ENCODE peak calls at places on chromosomes 3 and 15, in five cellular contexts. One of them, this sample, is unnamed.

GRCh38 chr3:49871536-49872157 is 1.9 kb upstream of the CAMKV start:
- DNase-seq in suprapubic skin: no peak
- DNase-seq in adrenal gland: no peak
- DNase-seq in gastrocnemius medialis: no peak
- DNase-seq in spleen: no peak
- DNase-seq in this sample: no peak

GRCh38 chr3:14377838-14378169 is 24.6 kb upstream of the SLC6A6 start:
- DNase-seq in suprapubic skin: no peak
- DNase-seq in adrenal gland: no peak
- DNase-seq in gastrocnemius medialis: no peak
- DNase-seq in spleen: peak
- DNase-seq in this sample: no peak

GRCh38 chr15:32670624-32671022 is 29.1 kb downstream of the SCG5 start:
- DNase-seq in suprapubic skin: no peak
- DNase-seq in adrenal gland: no peak
- DNase-seq in gastrocnemius medialis: no peak
- DNase-seq in spleen: no peak
- DNase-seq in this sample: no peak

GRCh38 chr3:112770026-112770626 is 76.5 kb downstream of the CD200R1L start:
- DNase-seq in suprapubic skin: peak
- DNase-seq in adrenal gland: no peak
- DNase-seq in gastrocnemius medialis: no peak
- DNase-seq in spleen: no peak
- DNase-seq in this sample: no peak

GRCh38 chr3:169421182-169421581 is 242.3 kb downstream of the MECOM start:
- DNase-seq in suprapubic skin: no peak
- DNase-seq in adrenal gland: no peak
- DNase-seq in gastrocnemius medialis: no peak
- DNase-seq in spleen: no peak
- DNase-seq in this sample: no peak

GRCh38 chr3:72303926-72304325 is 519.0 kb upstream of the PROK2 start:
- DNase-seq in suprapubic skin: no peak
- DNase-seq in adrenal gland: no peak
- DNase-seq in gastrocnemius medialis: no peak
- DNase-seq in spleen: peak
- DNase-seq in this sample: no peak

GRCh38 chr3:70738310-70738681 is 425.9 kb upstream of the MDFIC2 start:
- DNase-seq in suprapubic skin: no peak
- DNase-seq in adrenal gland: no peak
- DNase-seq in gastrocnemius medialis: no peak
- DNase-seq in spleen: no peak
- DNase-seq in this sample: no peak

GRCh38 chr3:67674055-67674454 is 19.6 kb upstream of the SUCLG2 start:
- DNase-seq in suprapubic skin: no peak
- DNase-seq in adrenal gland: no peak
- DNase-seq in gastrocnemius medialis: no peak
- DNase-seq in spleen: no peak
- DNase-seq in this sample: no peak

GRCh38 chr3:124951511-124952390 is 17.2 kb upstream of the MUC13 start:
- DNase-seq in suprapubic skin: no peak
- DNase-seq in adrenal gland: peak
- DNase-seq in gastrocnemius medialis: no peak
- DNase-seq in spleen: no peak
- DNase-seq in this sample: no peak

GRCh38 chr3:2765002-2765579 is 345.1 kb downstream of the IL5RA start:
- DNase-seq in suprapubic skin: no peak
- DNase-seq in adrenal gland: no peak
- DNase-seq in gastrocnemius medialis: no peak
- DNase-seq in spleen: no peak
- DNase-seq in this sample: no peak

GRCh38 chr3:140941434-140942220 is at the start of gene SLC25A36:
- DNase-seq in suprapubic skin: peak
- DNase-seq in adrenal gland: peak
- DNase-seq in gastrocnemius medialis: peak
- DNase-seq in spleen: peak
- DNase-seq in this sample: peak

GRCh38 chr3:140941090-140941433 is 574 bp upstream of the SLC25A36 start:
- DNase-seq in suprapubic skin: no peak
- DNase-seq in adrenal gland: no peak
- DNase-seq in gastrocnemius medialis: no peak
- DNase-seq in spleen: no peak
- DNase-seq in this sample: no peak

GRCh38 chr3:140943781-140944547 is 2.3 kb downstream of the SLC25A36 start:
- DNase-seq in suprapubic skin: no peak
- DNase-seq in adrenal gland: no peak
- DNase-seq in gastrocnemius medialis: no peak
- DNase-seq in spleen: no peak
- DNase-seq in this sample: no peak

DNA sequence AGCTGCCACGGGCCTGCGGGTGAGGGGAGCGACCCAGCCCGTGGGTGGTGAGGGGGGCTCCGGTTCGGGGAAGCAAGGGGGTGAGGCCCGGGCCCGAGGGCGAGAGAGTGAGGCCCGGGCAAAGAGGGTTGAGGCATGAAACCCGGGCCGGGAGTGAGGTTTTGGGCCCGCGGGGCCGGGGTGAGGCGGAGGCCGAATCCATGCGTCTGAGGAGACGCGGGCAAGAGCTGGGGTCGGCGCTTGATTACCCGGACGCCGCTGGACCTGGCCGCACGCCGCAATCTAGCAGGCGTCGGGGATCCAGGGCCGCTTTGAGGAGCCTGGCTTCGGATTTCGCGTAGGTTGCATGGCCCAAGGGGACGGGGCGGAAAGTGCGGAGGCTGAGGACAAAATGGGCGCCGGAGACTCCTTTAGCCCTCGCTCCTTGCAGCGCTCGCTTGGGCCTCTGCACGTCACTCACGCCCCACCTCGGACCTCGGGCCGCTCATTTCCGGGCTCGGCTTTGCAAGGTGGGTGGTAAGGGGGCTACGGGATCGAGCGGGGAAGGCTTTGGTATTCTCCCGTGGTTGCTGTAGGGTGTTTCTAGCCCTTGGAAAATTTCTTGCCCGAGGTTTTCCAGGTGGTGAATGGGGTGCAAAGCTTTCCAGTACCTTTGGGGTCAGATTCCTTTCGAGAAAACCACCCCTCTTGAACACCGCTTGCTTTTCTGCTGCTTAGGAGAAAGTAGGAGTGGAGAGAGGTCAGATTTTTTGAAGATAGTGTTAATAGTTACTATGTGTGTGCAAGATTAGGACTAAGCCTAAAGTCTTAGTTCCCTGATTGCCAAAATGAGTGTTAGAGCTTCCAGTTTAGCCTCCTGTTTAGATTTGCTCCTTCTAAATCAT is 827 bp downstream of the SLC25A36 start:
- DNase-seq in suprapubic skin: peak
- DNase-seq in adrenal gland: peak
- DNase-seq in gastrocnemius medialis: peak
- DNase-seq in spleen: peak
- DNase-seq in this sample: peak
- TF ChIP-seq POLR2A in suprapubic skin: no peak
- TF ChIP-seq POLR2A in adrenal gland: peak
- TF ChIP-seq POLR2A in gastrocnemius medialis: no peak
- TF ChIP-seq POLR2A in spleen: no peak
- TF ChIP-seq POLR2A in this sample: peak

DNA sequence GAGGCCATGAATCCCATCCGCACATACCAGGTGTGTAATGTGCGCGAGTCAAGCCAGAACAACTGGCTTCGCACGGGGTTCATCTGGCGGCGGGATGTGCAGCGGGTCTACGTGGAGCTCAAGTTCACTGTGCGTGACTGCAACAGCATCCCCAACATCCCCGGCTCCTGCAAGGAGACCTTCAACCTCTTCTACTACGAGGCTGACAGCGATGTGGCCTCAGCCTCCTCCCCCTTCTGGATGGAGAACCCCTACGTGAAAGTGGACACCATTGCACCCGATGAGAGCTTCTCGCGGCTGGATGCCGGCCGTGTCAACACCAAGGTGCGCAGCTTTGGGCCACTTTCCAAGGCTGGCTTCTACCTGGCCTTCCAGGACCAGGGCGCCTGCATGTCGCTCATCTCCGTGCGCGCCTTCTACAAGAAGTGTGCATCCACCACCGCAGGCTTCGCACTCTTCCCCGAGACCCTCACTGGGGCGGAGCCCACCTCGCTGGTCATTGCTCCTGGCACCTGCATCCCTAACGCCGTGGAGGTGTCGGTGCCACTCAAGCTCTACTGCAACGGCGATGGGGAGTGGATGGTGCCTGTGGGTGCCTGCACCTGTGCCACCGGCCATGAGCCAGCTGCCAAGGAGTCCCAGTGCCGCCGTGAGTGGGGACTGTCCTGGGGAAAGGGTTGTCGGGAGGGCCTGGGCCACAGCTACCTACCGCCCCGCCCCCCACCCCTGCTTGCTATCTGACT is 11.1 kb downstream of the EPHB3 start:
- DNase-seq in suprapubic skin: no peak
- DNase-seq in adrenal gland: no peak
- DNase-seq in gastrocnemius medialis: no peak
- DNase-seq in spleen: no peak
- DNase-seq in this sample: no peak
- TF ChIP-seq POLR2A in suprapubic skin: no peak
- TF ChIP-seq POLR2A in adrenal gland: no peak
- TF ChIP-seq POLR2A in gastrocnemius medialis: no peak
- TF ChIP-seq POLR2A in spleen: no peak
- TF ChIP-seq POLR2A in this sample: no peak

DNA sequence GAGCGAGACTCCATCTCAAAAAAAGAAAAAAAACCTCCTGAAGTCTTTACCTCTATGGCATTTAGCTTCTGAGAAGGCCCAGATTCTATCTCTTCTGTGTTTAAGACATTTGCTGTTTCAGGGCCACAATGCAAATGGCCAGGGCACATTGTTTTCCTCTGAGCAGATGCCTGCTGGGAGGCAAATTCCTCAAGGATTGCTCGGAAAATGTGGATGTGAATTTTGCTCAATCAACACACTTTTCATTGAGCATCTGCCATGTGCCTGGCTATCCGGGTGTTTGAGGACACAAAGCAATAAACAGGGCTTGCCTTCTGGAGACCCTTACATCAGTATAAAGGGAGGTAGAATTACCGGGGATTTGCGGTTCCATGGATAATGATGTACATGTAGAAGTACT is 20.0 kb downstream of the TRIM71 start:
- DNase-seq in suprapubic skin: no peak
- DNase-seq in adrenal gland: no peak
- DNase-seq in gastrocnemius medialis: no peak
- DNase-seq in spleen: no peak
- DNase-seq in this sample: no peak
- TF ChIP-seq POLR2A in suprapubic skin: no peak
- TF ChIP-seq POLR2A in adrenal gland: no peak
- TF ChIP-seq POLR2A in gastrocnemius medialis: no peak
- TF ChIP-seq POLR2A in spleen: no peak
- TF ChIP-seq POLR2A in this sample: no peak

GRCh38 chr15:88454867-88455810 is 12.0 kb downstream of the MRPL46 start:
- DNase-seq in suprapubic skin: no peak
- DNase-seq in adrenal gland: peak
- DNase-seq in gastrocnemius medialis: peak
- DNase-seq in spleen: no peak
- DNase-seq in this sample: peak
- TF ChIP-seq POLR2A in suprapubic skin: no peak
- TF ChIP-seq POLR2A in adrenal gland: no peak
- TF ChIP-seq POLR2A in gastrocnemius medialis: no peak
- TF ChIP-seq POLR2A in spleen: no peak
- TF ChIP-seq POLR2A in this sample: no peak

DNA sequence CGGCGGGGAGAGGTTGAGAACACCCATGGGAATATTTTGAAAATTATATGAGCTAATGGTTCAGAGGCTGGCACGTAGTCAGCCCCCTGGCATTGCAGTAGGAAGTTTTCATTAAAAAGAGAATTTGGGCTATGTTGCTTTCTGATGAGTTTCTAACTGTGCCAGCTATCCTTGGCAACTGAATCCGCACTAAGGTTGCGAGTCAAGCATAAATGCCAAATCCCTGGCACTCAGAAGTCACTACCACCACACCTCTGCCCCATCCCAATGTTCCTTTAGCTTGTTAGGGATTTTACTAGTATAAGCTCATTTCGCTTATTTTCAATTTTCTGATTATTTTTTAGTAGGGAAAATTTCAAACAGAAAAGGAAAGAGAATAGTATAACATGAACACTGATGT is 91.6 kb downstream of the DNASE1L3 start:
- DNase-seq in suprapubic skin: no peak
- DNase-seq in adrenal gland: no peak
- DNase-seq in gastrocnemius medialis: no peak
- DNase-seq in spleen: no peak
- DNase-seq in this sample: no peak
- TF ChIP-seq POLR2A in suprapubic skin: no peak
- TF ChIP-seq POLR2A in adrenal gland: no peak
- TF ChIP-seq POLR2A in gastrocnemius medialis: no peak
- TF ChIP-seq POLR2A in spleen: no peak
- TF ChIP-seq POLR2A in this sample: no peak

GRCh38 chr3:69353492-69353891 is 32.4 kb downstream of the FRMD4B start:
- DNase-seq in suprapubic skin: no peak
- DNase-seq in adrenal gland: no peak
- DNase-seq in gastrocnemius medialis: no peak
- DNase-seq in spleen: peak
- DNase-seq in this sample: no peak
- TF ChIP-seq POLR2A in suprapubic skin: no peak
- TF ChIP-seq POLR2A in adrenal gland: peak
- TF ChIP-seq POLR2A in gastrocnemius medialis: no peak
- TF ChIP-seq POLR2A in spleen: no peak
- TF ChIP-seq POLR2A in this sample: no peak

This sample was measured in H54.